ENCODE peak calls at places on chromosomes 13 and 19, in six cellular contexts. One of them, this sample, is unnamed.
A peak's percentile ranks its signal among the peaks of the same experiment; 100 is the strongest.

GRCh38 chr13:51995677-51996551 is 15.3 kb downstream of the ATP7B start:
- DNase-seq in CD8-positive, alpha-beta memory T cell: no peak
- DNase-seq in hepatocyte: no peak
- DNase-seq in endodermal cell: peak; percentile 60
- DNase-seq in uterus: no peak
- DNase-seq in esophagus squamous epithelium: no peak
- DNase-seq in this sample: peak; percentile 77

GRCh38 chr19:1624458-1624857 is 19.2 kb upstream of the UQCR11 start:
- DNase-seq in CD8-positive, alpha-beta memory T cell: peak; percentile 15
- DNase-seq in hepatocyte: peak; percentile 64
- DNase-seq in endodermal cell: peak; percentile 94
- DNase-seq in uterus: peak; percentile 32
- DNase-seq in esophagus squamous epithelium: no peak
- DNase-seq in this sample: peak; percentile 97

GRCh38 chr13:89401209-89401810 is 1730.1 kb downstream of the SLITRK5 start:
- DNase-seq in CD8-positive, alpha-beta memory T cell: no peak
- DNase-seq in hepatocyte: peak; percentile 34
- DNase-seq in endodermal cell: no peak
- DNase-seq in uterus: no peak
- DNase-seq in esophagus squamous epithelium: no peak
- DNase-seq in this sample: no peak

GRCh38 chr13:100589178-100589725 is 663 bp upstream of the GGACT start:
- DNase-seq in CD8-positive, alpha-beta memory T cell: no peak
- DNase-seq in hepatocyte: no peak
- DNase-seq in endodermal cell: no peak
- DNase-seq in uterus: no peak
- DNase-seq in esophagus squamous epithelium: no peak
- DNase-seq in this sample: no peak

GRCh38 chr13:79780240-79780639 is 299.3 kb downstream of the NDFIP2 start:
- DNase-seq in CD8-positive, alpha-beta memory T cell: no peak
- DNase-seq in hepatocyte: no peak
- DNase-seq in endodermal cell: no peak
- DNase-seq in uterus: no peak
- DNase-seq in esophagus squamous epithelium: no peak
- DNase-seq in this sample: peak; percentile 55

GRCh38 chr13:66805657-66806056 is 424.5 kb downstream of the PCDH9 start:
- DNase-seq in CD8-positive, alpha-beta memory T cell: no peak
- DNase-seq in hepatocyte: no peak
- DNase-seq in endodermal cell: no peak
- DNase-seq in uterus: no peak
- DNase-seq in esophagus squamous epithelium: no peak
- DNase-seq in this sample: no peak

GRCh38 chr19:6528544-6529121 is 2.2 kb upstream of the TNFSF9 start:
- DNase-seq in CD8-positive, alpha-beta memory T cell: no peak
- DNase-seq in hepatocyte: no peak
- DNase-seq in endodermal cell: peak; percentile 71
- DNase-seq in uterus: peak; percentile 28
- DNase-seq in esophagus squamous epithelium: no peak
- DNase-seq in this sample: peak; percentile 73

GRCh38 chr13:46160474-46161066 is 21.4 kb downstream of the LCP1 start:
- DNase-seq in CD8-positive, alpha-beta memory T cell: peak; percentile 70
- DNase-seq in hepatocyte: peak; percentile 70
- DNase-seq in endodermal cell: peak; percentile 56
- DNase-seq in uterus: no peak
- DNase-seq in esophagus squamous epithelium: no peak
- DNase-seq in this sample: peak; percentile 95

GRCh38 chr19:29328586-29328985 is 115.6 kb upstream of the UQCRFS1 start:
- DNase-seq in CD8-positive, alpha-beta memory T cell: no peak
- DNase-seq in hepatocyte: no peak
- DNase-seq in endodermal cell: no peak
- DNase-seq in uterus: no peak
- DNase-seq in esophagus squamous epithelium: no peak
- DNase-seq in this sample: no peak

GRCh38 chr19:48962029-48962848 is 2.9 kb upstream of the FTL start:
- DNase-seq in CD8-positive, alpha-beta memory T cell: peak; percentile 21
- DNase-seq in hepatocyte: peak; percentile 88
- DNase-seq in endodermal cell: peak; percentile 82
- DNase-seq in uterus: no peak
- DNase-seq in esophagus squamous epithelium: no peak
- DNase-seq in this sample: peak; percentile 80

GRCh38 chr19:8831832-8832131 is 322 bp downstream of the ZNF558 start:
- DNase-seq in CD8-positive, alpha-beta memory T cell: no peak
- DNase-seq in hepatocyte: no peak
- DNase-seq in endodermal cell: no peak
- DNase-seq in uterus: no peak
- DNase-seq in esophagus squamous epithelium: no peak
- DNase-seq in this sample: no peak

GRCh38 chr19:48613024-48613851 is 1.6 kb downstream of the FAM83E start:
- DNase-seq in CD8-positive, alpha-beta memory T cell: no peak
- DNase-seq in hepatocyte: no peak
- DNase-seq in endodermal cell: no peak
- DNase-seq in uterus: no peak
- DNase-seq in esophagus squamous epithelium: no peak
- DNase-seq in this sample: peak; percentile 77

GRCh38 chr13:36806102-36806501 is 12.9 kb upstream of the RFXAP start:
- DNase-seq in CD8-positive, alpha-beta memory T cell: no peak
- DNase-seq in hepatocyte: no peak
- DNase-seq in endodermal cell: no peak
- DNase-seq in uterus: no peak
- DNase-seq in esophagus squamous epithelium: no peak
- DNase-seq in this sample: no peak

GRCh38 chr13:85278851-85279250 is 520.4 kb downstream of the SLITRK6 start:
- DNase-seq in CD8-positive, alpha-beta memory T cell: no peak
- DNase-seq in hepatocyte: no peak
- DNase-seq in endodermal cell: no peak
- DNase-seq in uterus: no peak
- DNase-seq in esophagus squamous epithelium: no peak
- DNase-seq in this sample: no peak

GRCh38 chr13:26589754-26590153 is 32.3 kb downstream of the WASF3 start:
- DNase-seq in CD8-positive, alpha-beta memory T cell: no peak
- DNase-seq in hepatocyte: no peak
- DNase-seq in endodermal cell: no peak
- DNase-seq in uterus: peak; percentile 26
- DNase-seq in esophagus squamous epithelium: no peak
- DNase-seq in this sample: no peak

GRCh38 chr19:47284324-47284899 is 9.7 kb downstream of the INAFM1 start:
- DNase-seq in CD8-positive, alpha-beta memory T cell: peak; percentile 44
- DNase-seq in hepatocyte: peak; percentile 79
- DNase-seq in endodermal cell: peak; percentile 73
- DNase-seq in uterus: peak; percentile 33
- DNase-seq in esophagus squamous epithelium: no peak
- DNase-seq in this sample: peak; percentile 79

GRCh38 chr13:22569830-22570229 is 610.9 kb upstream of the SGCG start:
- DNase-seq in CD8-positive, alpha-beta memory T cell: no peak
- DNase-seq in hepatocyte: no peak
- DNase-seq in endodermal cell: no peak
- DNase-seq in uterus: no peak
- DNase-seq in esophagus squamous epithelium: no peak
- DNase-seq in this sample: no peak

GRCh38 chr13:30850867-30851211 is 55.2 kb upstream of the MEDAG start:
- DNase-seq in CD8-positive, alpha-beta memory T cell: no peak
- DNase-seq in hepatocyte: no peak
- DNase-seq in endodermal cell: no peak
- DNase-seq in uterus: no peak
- DNase-seq in esophagus squamous epithelium: no peak
- DNase-seq in this sample: no peak

GRCh38 chr19:17948474-17948966 is 15.7 kb downstream of the CCDC124 start:
- DNase-seq in CD8-positive, alpha-beta memory T cell: no peak
- DNase-seq in hepatocyte: no peak
- DNase-seq in endodermal cell: no peak
- DNase-seq in uterus: peak; percentile 62
- DNase-seq in esophagus squamous epithelium: no peak
- DNase-seq in this sample: no peak
- H3K4me1 ChIP-seq in CD8-positive, alpha-beta memory T cell: peaks cover 54% of the 10 kb centered on the region
- H3K4me1 ChIP-seq in hepatocyte: peaks cover 36% of the 10 kb centered on the region
- H3K4me1 ChIP-seq in endodermal cell: no peaks in the 10 kb centered on the region
- H3K4me1 ChIP-seq in uterus: no peaks in the 10 kb centered on the region
- H3K4me1 ChIP-seq in esophagus squamous epithelium: peaks cover 47% of the 10 kb centered on the region
- H3K4me1 ChIP-seq in this sample: peaks cover 12% of the 10 kb centered on the region

DNA sequence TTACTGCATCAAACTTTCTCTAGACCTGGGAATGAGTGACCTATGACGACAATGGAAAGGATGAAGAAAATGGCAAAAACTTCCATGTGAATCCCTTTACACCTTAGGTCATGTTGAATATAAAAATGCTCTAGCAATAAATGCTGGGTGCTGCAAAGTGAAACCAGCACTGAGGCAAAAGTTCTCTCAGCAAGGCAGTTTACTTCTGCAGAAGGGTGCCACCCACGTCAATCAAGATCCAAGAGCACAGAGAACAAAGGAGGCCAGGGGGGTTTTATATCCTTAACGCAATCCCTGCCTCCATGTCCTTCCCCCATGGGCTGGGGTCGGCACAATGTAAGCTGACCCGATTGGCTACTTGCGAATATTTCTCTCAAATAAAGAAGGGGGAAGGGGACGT is 38.7 kb downstream of the ZNF333 start:
- DNase-seq in CD8-positive, alpha-beta memory T cell: no peak
- DNase-seq in hepatocyte: no peak
- DNase-seq in endodermal cell: no peak
- DNase-seq in uterus: no peak
- DNase-seq in esophagus squamous epithelium: no peak
- DNase-seq in this sample: no peak
- H3K9me3 ChIP-seq in CD8-positive, alpha-beta memory T cell: peaks cover 4% of the 10 kb centered on the region
- H3K9me3 ChIP-seq in hepatocyte: no peaks in the 10 kb centered on the region
- H3K9me3 ChIP-seq in endodermal cell: peaks cover 71% of the 10 kb centered on the region
- H3K9me3 ChIP-seq in uterus: no peaks in the 10 kb centered on the region
- H3K9me3 ChIP-seq in esophagus squamous epithelium: no peaks in the 10 kb centered on the region
- H3K9me3 ChIP-seq in this sample: peaks cover 5% of the 10 kb centered on the region

GRCh38 chr19:41551711-41552110 is 24.3 kb upstream of the CEACAM21 start:
- DNase-seq in CD8-positive, alpha-beta memory T cell: no peak
- DNase-seq in hepatocyte: no peak
- DNase-seq in endodermal cell: no peak
- DNase-seq in uterus: no peak
- DNase-seq in esophagus squamous epithelium: no peak
- DNase-seq in this sample: no peak

GRCh38 chr19:41547569-41547968 is 28.4 kb upstream of the CEACAM21 start:
- DNase-seq in CD8-positive, alpha-beta memory T cell: no peak
- DNase-seq in hepatocyte: no peak
- DNase-seq in endodermal cell: no peak
- DNase-seq in uterus: no peak
- DNase-seq in esophagus squamous epithelium: no peak
- DNase-seq in this sample: no peak

GRCh38 chr19:41548047-41548446 is 27.9 kb upstream of the CEACAM21 start:
- DNase-seq in CD8-positive, alpha-beta memory T cell: no peak
- DNase-seq in hepatocyte: no peak
- DNase-seq in endodermal cell: no peak
- DNase-seq in uterus: no peak
- DNase-seq in esophagus squamous epithelium: no peak
- DNase-seq in this sample: no peak

GRCh38 chr19:41551212-41551610 is 24.8 kb upstream of the CEACAM21 start:
- DNase-seq in CD8-positive, alpha-beta memory T cell: no peak
- DNase-seq in hepatocyte: no peak
- DNase-seq in endodermal cell: no peak
- DNase-seq in uterus: no peak
- DNase-seq in esophagus squamous epithelium: no peak
- DNase-seq in this sample: no peak

DNA sequence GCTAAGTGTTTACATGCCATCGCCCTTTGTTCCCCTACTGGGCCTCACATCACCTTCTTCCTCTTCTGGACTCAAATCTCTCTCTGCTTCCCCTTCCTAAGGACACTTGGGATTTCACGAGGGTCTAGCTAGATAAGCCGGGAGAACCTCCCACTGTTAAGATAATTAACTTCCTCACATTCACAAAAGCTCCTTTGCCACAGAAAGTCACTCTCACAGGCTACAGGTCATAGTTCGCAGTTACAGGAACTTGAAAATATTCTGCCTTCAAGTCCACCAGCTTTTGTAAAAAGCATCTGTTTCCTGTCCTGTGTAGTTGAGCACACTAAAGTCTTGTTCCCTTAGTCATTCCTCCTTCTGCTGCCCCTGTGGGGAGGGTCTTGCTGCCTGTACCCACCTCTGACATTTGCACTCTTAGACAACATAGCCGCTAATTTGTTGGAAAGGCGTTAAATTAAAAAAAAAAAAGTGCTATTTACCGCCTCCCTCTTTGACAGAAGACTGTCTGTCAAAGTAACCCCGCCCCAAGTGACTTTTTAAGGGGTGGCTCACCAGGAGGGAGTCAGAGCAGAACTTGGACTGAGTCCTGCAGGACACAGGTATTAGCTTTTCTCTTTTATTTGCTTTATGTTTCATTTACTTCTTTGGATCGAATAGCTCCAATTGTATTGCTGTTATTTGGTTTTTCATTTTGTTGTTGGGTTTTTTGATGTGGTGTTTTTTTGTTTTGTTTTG is 26.8 kb upstream of the CEACAM21 start:
- DNase-seq in CD8-positive, alpha-beta memory T cell: peak; percentile 69
- DNase-seq in hepatocyte: no peak
- DNase-seq in endodermal cell: peak; percentile 57
- DNase-seq in uterus: no peak
- DNase-seq in esophagus squamous epithelium: no peak
- DNase-seq in this sample: no peak
- H3K4me1 ChIP-seq in CD8-positive, alpha-beta memory T cell: peaks cover 56% of the 10 kb centered on the region
- H3K4me1 ChIP-seq in hepatocyte: no peaks in the 10 kb centered on the region
- H3K4me1 ChIP-seq in endodermal cell: peaks cover 5% of the 10 kb centered on the region
- H3K4me1 ChIP-seq in uterus: no peaks in the 10 kb centered on the region
- H3K4me1 ChIP-seq in esophagus squamous epithelium: no peaks in the 10 kb centered on the region
- H3K4me1 ChIP-seq in this sample: no peaks in the 10 kb centered on the region

GRCh38 chr19:55927991-55928390 is 4.1 kb downstream of the NLRP13 start:
- DNase-seq in CD8-positive, alpha-beta memory T cell: no peak
- DNase-seq in hepatocyte: no peak
- DNase-seq in endodermal cell: no peak
- DNase-seq in uterus: no peak
- DNase-seq in esophagus squamous epithelium: no peak
- DNase-seq in this sample: no peak
- H3K9me3 ChIP-seq in CD8-positive, alpha-beta memory T cell: no peaks in the 10 kb centered on the region
- H3K9me3 ChIP-seq in hepatocyte: no peaks in the 10 kb centered on the region
- H3K9me3 ChIP-seq in endodermal cell: peaks cover 66% of the 10 kb centered on the region
- H3K9me3 ChIP-seq in uterus: no peaks in the 10 kb centered on the region
- H3K9me3 ChIP-seq in esophagus squamous epithelium: no peaks in the 10 kb centered on the region
- H3K9me3 ChIP-seq in this sample: peaks cover 2% of the 10 kb centered on the region

GRCh38 chr13:97338571-97338970 is 95.4 kb upstream of the RAP2A start:
- DNase-seq in CD8-positive, alpha-beta memory T cell: no peak
- DNase-seq in hepatocyte: no peak
- DNase-seq in endodermal cell: no peak
- DNase-seq in uterus: no peak
- DNase-seq in esophagus squamous epithelium: no peak
- DNase-seq in this sample: no peak
- H3K4me1 ChIP-seq in CD8-positive, alpha-beta memory T cell: no peaks in the 10 kb centered on the region
- H3K4me1 ChIP-seq in hepatocyte: peaks cover 12% of the 10 kb centered on the region
- H3K4me1 ChIP-seq in endodermal cell: peaks cover 4% of the 10 kb centered on the region
- H3K4me1 ChIP-seq in uterus: no peaks in the 10 kb centered on the region
- H3K4me1 ChIP-seq in esophagus squamous epithelium: peaks cover 3% of the 10 kb centered on the region
- H3K4me1 ChIP-seq in this sample: peaks cover 6% of the 10 kb centered on the region

DNA sequence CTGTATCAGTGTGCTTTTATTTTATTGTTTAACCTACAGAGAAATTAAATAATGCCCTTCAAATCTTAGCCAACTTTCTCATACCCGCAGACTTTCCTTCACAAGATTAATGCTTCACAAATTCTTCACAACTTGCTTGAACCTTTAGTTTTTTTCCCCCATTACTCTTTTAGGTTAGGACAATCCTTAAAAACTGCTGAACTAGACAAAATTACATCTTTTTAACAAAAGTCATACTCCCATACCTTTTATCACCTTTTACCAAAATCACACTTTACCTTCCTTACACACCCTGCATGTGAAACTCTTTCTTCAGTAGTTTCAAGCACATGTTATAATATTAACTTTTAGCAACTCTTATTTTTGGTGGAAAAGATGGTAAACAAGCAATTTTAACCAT is 58.5 kb downstream of the SCGB2B2 start:
- DNase-seq in CD8-positive, alpha-beta memory T cell: no peak
- DNase-seq in hepatocyte: no peak
- DNase-seq in endodermal cell: no peak
- DNase-seq in uterus: no peak
- DNase-seq in esophagus squamous epithelium: no peak
- DNase-seq in this sample: no peak
- H3K9me3 ChIP-seq in CD8-positive, alpha-beta memory T cell: peaks cover 14% of the 10 kb centered on the region
- H3K9me3 ChIP-seq in hepatocyte: peaks cover 4% of the 10 kb centered on the region
- H3K9me3 ChIP-seq in endodermal cell: peaks cover 45% of the 10 kb centered on the region
- H3K9me3 ChIP-seq in uterus: no peaks in the 10 kb centered on the region
- H3K9me3 ChIP-seq in esophagus squamous epithelium: no peaks in the 10 kb centered on the region
- H3K9me3 ChIP-seq in this sample: no peaks in the 10 kb centered on the region

This sample was measured in osteoblast.